ENCODE peak calls at places on chromosomes 3 and 15, in eight cellular contexts. I, M, L, K, P, N, Z and A are unnamed samples. For H3K4me1, the result is how much of the 10 kb centered on the place peaks cover.

GRCh38 chr3:146554168-146554760 is 9.9 kb upstream of the PLSCR1 start:
- DNase-seq in Z (no peak), N (no peak), K (peak), M (no peak), I (no peak), P (no peak), L (no peak), A (no peak)

GRCh38 chr3:190130700-190131099 is 10.0 kb upstream of the P3H2 start:
- DNase-seq in I (no peak), M (no peak), L (peak), P (no peak), N (no peak), K (no peak), Z (no peak), A (no peak)

GRCh38 chr15:101454365-101454764 is 35.1 kb downstream of the PCSK6 start:
- DNase-seq in I (no peak), P (no peak), L (no peak), M (no peak), K (no peak), Z (no peak), N (no peak), A (no peak)

GRCh38 chr3:125140817-125141595 is 71.5 kb downstream of the SLC12A8 start:
- DNase-seq in Z (no peak), I (no peak), M (peak), K (no peak), P (no peak), L (peak), N (no peak), A (no peak)

GRCh38 chr3:131535131-131535530 is 32.4 kb upstream of the MRPL3 start:
- DNase-seq in K (peak), I (no peak), L (no peak), P (no peak), N (no peak), M (no peak), Z (no peak), A (no peak)

GRCh38 chr3:72745146-72745976 is 102.9 kb downstream of the SHQ1 start:
- DNase-seq in P (no peak), Z (no peak), N (no peak), L (no peak), K (peak), M (no peak), I (peak), A (no peak)

GRCh38 chr15:40279437-40280141 is 3.3 kb downstream of the ANKRD63 start:
- DNase-seq in I (peak), Z (peak), N (no peak), P (peak), M (peak), K (no peak), L (peak), A (peak)

GRCh38 chr3:134910026-134910425 is 115.0 kb downstream of the EPHB1 start:
- DNase-seq in I (no peak), Z (no peak), L (no peak), M (no peak), K (no peak), P (no peak), N (no peak), A (no peak)

GRCh38 chr15:68258684-68259083 is 18.9 kb upstream of the FEM1B start:
- DNase-seq in I (no peak), M (peak), P (peak), K (no peak), Z (no peak), N (no peak), L (no peak), A (no peak)

GRCh38 chr3:190617185-190617584 is 103.3 kb downstream of the IL1RAP start:
- DNase-seq in N (no peak), Z (no peak), P (no peak), L (peak), K (no peak), M (no peak), I (peak), A (peak)

GRCh38 chr3:51340989-51341636 is 44.0 kb upstream of the MANF start:
- DNase-seq in L (peak), Z (peak), I (peak), N (peak), M (no peak), K (peak), P (peak), A (no peak)

GRCh38 chr15:62066663-62067447 is at the start of gene C2CD4A:
- DNase-seq in Z (peak), P (peak), L (peak), I (peak), N (peak), M (peak), K (peak), A (peak)

GRCh38 chr3:40432793-40433192 is 24.3 kb upstream of the RPL14 start:
- DNase-seq in L (no peak), K (no peak), Z (no peak), P (no peak), I (no peak), N (no peak), M (no peak), A (no peak)

GRCh38 chr15:33547876-33548275 is 237.1 kb downstream of the RYR3 start:
- DNase-seq in M (peak), Z (no peak), P (peak), I (peak), L (peak), K (peak), N (no peak), A (peak)

GRCh38 chr3:69051796-69052566 is at the start of gene TMF1:
- DNase-seq in I (peak), K (peak), Z (peak), L (peak), N (peak), M (peak), P (peak), A (peak)

GRCh38 chr3:128725932-128726690 is at the start of gene RAB7A:
- DNase-seq in I (peak), M (peak), K (peak), P (peak), N (peak), L (peak), Z (peak), A (peak)

GRCh38 chr15:97915261-97915660 is 45.2 kb upstream of the ARRDC4 start:
- DNase-seq in K (no peak), M (no peak), I (no peak), Z (no peak), L (no peak), P (no peak), N (no peak), A (no peak)

DNA sequence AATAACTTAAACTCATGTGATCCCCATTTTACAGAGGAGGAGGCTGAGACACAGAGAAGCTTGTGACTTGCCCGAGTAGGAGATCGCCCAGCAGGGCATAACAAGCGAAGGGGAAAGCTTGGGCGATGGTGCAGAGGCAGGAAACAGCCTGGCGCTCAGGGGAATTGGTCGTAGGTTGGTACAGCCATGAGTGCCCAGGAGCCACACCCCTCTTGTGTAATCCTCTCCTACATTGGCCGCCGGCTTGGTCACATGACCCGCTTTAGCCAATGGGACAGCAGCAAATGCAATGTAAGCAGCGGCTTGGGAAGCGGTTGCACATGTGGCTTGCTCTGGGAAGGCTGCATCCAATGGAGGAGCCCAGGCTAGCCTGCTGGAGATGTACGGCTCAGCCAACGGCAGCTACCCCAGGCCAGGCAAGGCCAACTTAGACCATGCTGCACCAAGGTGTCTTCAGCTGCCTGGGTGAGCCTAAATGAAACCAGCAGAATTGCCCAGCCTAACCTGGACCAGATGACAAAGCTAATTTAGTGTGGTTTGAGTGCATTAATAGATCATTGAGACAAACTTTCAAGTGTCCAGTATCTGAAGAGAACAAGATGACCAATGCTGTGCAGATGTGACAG is 50.3 kb upstream of the SLC6A6 start:
- DNase-seq in Z (no peak), I (no peak), L (no peak), N (peak), K (peak), M (no peak), P (no peak), A (no peak)
- H3K27ac ChIP-seq in Z (no peak), I (no peak), L (no peak), N (no peak), K (no peak), M (no peak), P (no peak), A (no peak)

DNA sequence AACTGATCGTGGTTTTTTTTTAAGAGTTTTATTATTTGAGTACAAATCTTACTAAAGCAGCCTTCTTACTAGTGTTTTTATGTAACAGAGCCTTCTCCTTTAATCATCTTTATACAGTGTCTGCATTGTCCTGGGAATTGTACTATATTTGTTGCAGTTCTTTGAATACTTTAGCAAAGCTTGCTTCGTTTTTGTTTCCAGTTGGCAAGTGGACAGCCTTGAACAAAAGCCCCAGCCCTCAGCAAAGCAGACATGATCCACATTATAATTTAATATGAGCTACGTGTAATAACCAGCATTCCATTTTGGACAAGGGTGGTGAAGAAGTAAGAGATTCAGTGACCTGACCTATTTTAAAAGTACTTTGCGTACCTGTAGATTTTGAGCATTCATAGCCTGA is 112.2 kb upstream of the FLNB start:
- DNase-seq in K (no peak), I (no peak), N (no peak), M (no peak), P (no peak), L (no peak), Z (no peak), A (no peak)
- H3K4me3 ChIP-seq in K (no peak), I (no peak), N (no peak), M (no peak), P (peak), L (no peak), Z (peak), A (peak)

GRCh38 chr3:193870376-193871092 is 265.4 kb upstream of the HES1 start:
- DNase-seq in M (no peak), Z (no peak), K (peak), N (no peak), I (no peak), P (no peak), L (no peak), A (no peak)
- H3K4me1 ChIP-seq in M (under half), Z (under half), K (under half), N (under half), I (under half), P (under half), L (under half), A (under half)

DNA sequence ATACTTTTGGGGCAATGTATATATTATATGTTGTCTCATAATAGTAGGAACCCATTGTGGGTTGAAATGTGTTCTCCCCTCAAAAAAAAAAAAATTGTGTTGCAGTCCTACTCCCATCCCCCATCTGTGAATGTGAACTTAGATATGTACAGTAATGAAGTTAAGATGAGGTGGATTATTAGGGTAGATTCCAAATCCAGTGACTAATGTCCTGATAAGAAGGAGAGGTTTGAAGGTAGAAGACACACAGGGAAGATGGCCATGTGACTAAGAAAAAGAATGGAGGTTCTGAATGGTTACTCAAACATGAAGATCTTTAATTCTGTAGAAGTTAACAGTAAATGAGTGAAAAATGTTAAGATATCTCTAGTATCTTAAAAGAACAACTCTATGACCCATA is 3.0 kb upstream of the ATOSA start:
- DNase-seq in I (no peak), M (no peak), K (no peak), L (no peak), N (no peak), P (no peak), Z (no peak), A (no peak)
- H3K27ac ChIP-seq in I (no peak), M (no peak), K (no peak), L (no peak), N (no peak), P (no peak), Z (peak), A (no peak)

GRCh38 chr15:85439996-85440395 is 59.6 kb downstream of the AKAP13 start:
- DNase-seq in K (no peak), P (no peak), N (no peak), I (no peak), Z (no peak), L (no peak), M (no peak), A (no peak)
- H3K4me3 ChIP-seq in K (no peak), P (no peak), N (no peak), I (no peak), Z (no peak), L (no peak), M (no peak), A (no peak)